ENCODE peak calls at places on chromosomes 1 and 21, in six cellular contexts. One of them, this sample, is unnamed.

GRCh38 chr1:235018161-235018560 is 110.5 kb downstream of the TOMM20 start:
- DNase-seq in breast epithelium: peak; percentile 81
- DNase-seq in RCC 7860: peak; percentile 96
- DNase-seq in NCI-H1105: no peak
- DNase-seq in C1 segment of cervical spinal cord: no peak
- DNase-seq in islet precursor cell: peak; percentile 99
- DNase-seq in this sample: no peak

GRCh38 chr1:234602334-234603220 is 7.4 kb downstream of the IRF2BP2 start:
- DNase-seq in breast epithelium: no peak
- DNase-seq in RCC 7860: peak; percentile 95
- DNase-seq in NCI-H1105: no peak
- DNase-seq in C1 segment of cervical spinal cord: no peak
- DNase-seq in islet precursor cell: peak; percentile 67
- DNase-seq in this sample: no peak

GRCh38 chr1:15835205-15835740 is 12.2 kb upstream of the SPEN start:
- DNase-seq in breast epithelium: peak; percentile 53
- DNase-seq in RCC 7860: no peak
- DNase-seq in NCI-H1105: no peak
- DNase-seq in C1 segment of cervical spinal cord: no peak
- DNase-seq in islet precursor cell: no peak
- DNase-seq in this sample: no peak

GRCh38 chr1:13228343-13228781 is 2.4 kb upstream of the PRAMEF18 start:
- DNase-seq in breast epithelium: no peak
- DNase-seq in RCC 7860: no peak
- DNase-seq in NCI-H1105: peak; percentile 12
- DNase-seq in C1 segment of cervical spinal cord: no peak
- DNase-seq in islet precursor cell: peak; percentile 63
- DNase-seq in this sample: no peak

GRCh38 chr1:76510672-76511071 is 356.6 kb upstream of the ST6GALNAC5 start:
- DNase-seq in breast epithelium: no peak
- DNase-seq in RCC 7860: no peak
- DNase-seq in NCI-H1105: no peak
- DNase-seq in C1 segment of cervical spinal cord: no peak
- DNase-seq in islet precursor cell: no peak
- DNase-seq in this sample: no peak

GRCh38 chr1:159779403-159779851 is 1.3 kb upstream of the DUSP23 start:
- DNase-seq in breast epithelium: no peak
- DNase-seq in RCC 7860: no peak
- DNase-seq in NCI-H1105: no peak
- DNase-seq in C1 segment of cervical spinal cord: no peak
- DNase-seq in islet precursor cell: no peak
- DNase-seq in this sample: peak; percentile 7

GRCh38 chr1:47655521-47656300 is 217.9 kb downstream of the FOXD2 start:
- DNase-seq in breast epithelium: no peak
- DNase-seq in RCC 7860: no peak
- DNase-seq in NCI-H1105: no peak
- DNase-seq in C1 segment of cervical spinal cord: no peak
- DNase-seq in islet precursor cell: peak; percentile 26
- DNase-seq in this sample: no peak

GRCh38 chr1:222861057-222861456 is 46.2 kb downstream of the DISP1 start:
- DNase-seq in breast epithelium: no peak
- DNase-seq in RCC 7860: no peak
- DNase-seq in NCI-H1105: no peak
- DNase-seq in C1 segment of cervical spinal cord: no peak
- DNase-seq in islet precursor cell: no peak
- DNase-seq in this sample: no peak

GRCh38 chr1:152227310-152227928 is 3.4 kb upstream of the HRNR start:
- DNase-seq in breast epithelium: no peak
- DNase-seq in RCC 7860: no peak
- DNase-seq in NCI-H1105: no peak
- DNase-seq in C1 segment of cervical spinal cord: no peak
- DNase-seq in islet precursor cell: no peak
- DNase-seq in this sample: no peak

GRCh38 chr1:181119076-181119989 is 30.8 kb downstream of the IER5 start:
- DNase-seq in breast epithelium: peak; percentile 92
- DNase-seq in RCC 7860: no peak
- DNase-seq in NCI-H1105: no peak
- DNase-seq in C1 segment of cervical spinal cord: no peak
- DNase-seq in islet precursor cell: peak; percentile 99
- DNase-seq in this sample: no peak

GRCh38 chr1:965526-966134 is 652 bp upstream of the PLEKHN1 start:
- DNase-seq in breast epithelium: no peak
- DNase-seq in RCC 7860: no peak
- DNase-seq in NCI-H1105: no peak
- DNase-seq in C1 segment of cervical spinal cord: no peak
- DNase-seq in islet precursor cell: no peak
- DNase-seq in this sample: no peak

GRCh38 chr21:27802816-27803475 is 836.1 kb upstream of the ADAMTS5 start:
- DNase-seq in breast epithelium: no peak
- DNase-seq in RCC 7860: peak; percentile 21
- DNase-seq in NCI-H1105: peak; percentile 6
- DNase-seq in C1 segment of cervical spinal cord: peak; percentile 31
- DNase-seq in islet precursor cell: peak; percentile 70
- DNase-seq in this sample: no peak

GRCh38 chr1:203200059-203200553 is 13.6 kb upstream of the CHI3L1 start:
- DNase-seq in breast epithelium: no peak
- DNase-seq in RCC 7860: no peak
- DNase-seq in NCI-H1105: no peak
- DNase-seq in C1 segment of cervical spinal cord: no peak
- DNase-seq in islet precursor cell: no peak
- DNase-seq in this sample: no peak

GRCh38 chr1:111789666-111790316 is 34.1 kb downstream of the DDX20 start:
- DNase-seq in breast epithelium: no peak
- DNase-seq in RCC 7860: no peak
- DNase-seq in NCI-H1105: no peak
- DNase-seq in C1 segment of cervical spinal cord: no peak
- DNase-seq in islet precursor cell: no peak
- DNase-seq in this sample: no peak

GRCh38 chr1:202023033-202023433 is 12.6 kb downstream of the ELF3 start:
- DNase-seq in breast epithelium: peak; percentile 89
- DNase-seq in RCC 7860: peak; percentile 66
- DNase-seq in NCI-H1105: peak; percentile 64
- DNase-seq in C1 segment of cervical spinal cord: no peak
- DNase-seq in islet precursor cell: peak; percentile 87
- DNase-seq in this sample: no peak

GRCh38 chr1:17220287-17220686 is 15.4 kb downstream of the PADI1 start:
- DNase-seq in breast epithelium: no peak
- DNase-seq in RCC 7860: no peak
- DNase-seq in NCI-H1105: no peak
- DNase-seq in C1 segment of cervical spinal cord: no peak
- DNase-seq in islet precursor cell: no peak
- DNase-seq in this sample: no peak

GRCh38 chr1:234490789-234491479 is 12.0 kb upstream of the TARBP1 start:
- DNase-seq in breast epithelium: no peak
- DNase-seq in RCC 7860: no peak
- DNase-seq in NCI-H1105: no peak
- DNase-seq in C1 segment of cervical spinal cord: no peak
- DNase-seq in islet precursor cell: no peak
- DNase-seq in this sample: no peak

This sample was measured in thoracic aorta.